ENCODE peak calls at places on chromosomes 5 and 9, in seven cellular contexts. N is A549, H is sigmoid colon, I is ovary, T is stomach, S is GM12878, P is upper lobe of left lung. Q is an unnamed sample.
A peak's percentile ranks its signal among the peaks of the same experiment; 100 is the strongest.

GRCh38 chr9:93520523-93520922 is 55.9 kb upstream of the PHF2 start:
- DNase-seq in S (no peak), I (no peak), P (no peak), H (no peak), N (peak; percentile 22), T (no peak), Q (no peak)

GRCh38 chr5:28499764-28500290 is 1461.4 kb upstream of the CDH9 start:
- DNase-seq in S (no peak), H (no peak), N (no peak), I (no peak), P (no peak), T (no peak), Q (no peak)

GRCh38 chr5:52743970-52744369 is 43.7 kb upstream of the ITGA1 start:
- DNase-seq in P (no peak), H (no peak), T (no peak), S (no peak), I (no peak), N (no peak), Q (no peak)

GRCh38 chr5:122323738-122324137 is 11.7 kb downstream of the SNCAIP start:
- DNase-seq in N (no peak), P (no peak), H (no peak), I (no peak), S (no peak), T (no peak), Q (no peak)

GRCh38 chr9:132241840-132242620 is 80.2 kb downstream of the NTNG2 start:
- DNase-seq in P (peak; percentile 62), N (no peak), H (no peak), S (no peak), I (peak; percentile 39), T (peak; percentile 51), Q (no peak)

GRCh38 chr5:131661931-131662330 is 26.9 kb upstream of the RAPGEF6 start:
- DNase-seq in I (no peak), H (no peak), N (no peak), S (no peak), P (no peak), T (no peak), Q (no peak)

GRCh38 chr9:120412425-120412951 is 167.5 kb downstream of the CDK5RAP2 start:
- DNase-seq in P (no peak), S (no peak), N (no peak), T (no peak), H (no peak), I (no peak), Q (no peak)

GRCh38 chr9:100324594-100325200 is 28.0 kb downstream of the TEX10 start:
- DNase-seq in S (no peak), P (no peak), I (no peak), T (no peak), N (peak; percentile 50), H (no peak), Q (no peak)

GRCh38 chr9:124248992-124249391 is 8.8 kb upstream of the NEK6 start:
- DNase-seq in H (peak; percentile 24), S (no peak), I (no peak), T (no peak), P (no peak), N (no peak), Q (no peak)

GRCh38 chr5:31706186-31706585 is 67.3 kb downstream of the PDZD2 start:
- DNase-seq in N (no peak), H (no peak), I (no peak), T (no peak), P (no peak), S (no peak), Q (no peak)

GRCh38 chr9:115373000-115373709 is 255.2 kb upstream of the TNC start:
- DNase-seq in S (peak; percentile 16), T (peak; percentile 38), I (no peak), N (peak; percentile 90), H (no peak), P (no peak), Q (no peak)

GRCh38 chr9:98520221-98520920 is 188.4 kb downstream of the GABBR2 start:
- DNase-seq in N (no peak), H (no peak), I (no peak), T (no peak), S (no peak), P (no peak), Q (no peak)

GRCh38 chr9:34377402-34377741 is 674 bp upstream of the MYORG start:
- DNase-seq in N (no peak), H (no peak), P (peak; percentile 43), I (peak; percentile 23), S (no peak), T (no peak), Q (no peak)

GRCh38 chr9:35695801-35696420 is 6.2 kb upstream of the TPM2 start:
- DNase-seq in S (no peak), H (peak; percentile 52), N (peak; percentile 59), T (peak; percentile 65), I (no peak), P (no peak), Q (no peak)

GRCh38 chr5:38777111-38777510 is 68.7 kb upstream of the OSMR start:
- DNase-seq in N (no peak), H (no peak), S (no peak), I (no peak), T (no peak), P (no peak), Q (no peak)

GRCh38 chr5:136066705-136067271 is 38.0 kb downstream of the TGFBI start:
- DNase-seq in T (no peak), H (peak; percentile 86), S (no peak), I (peak; percentile 28), N (peak; percentile 60), P (no peak), Q (no peak)

GRCh38 chr9:78297672-78297961 is 692 bp downstream of the PSAT1 start:
- DNase-seq in P (no peak), I (no peak), S (no peak), H (no peak), T (no peak), N (peak; percentile 31), Q (no peak)

GRCh38 chr5:157519579-157520253 is 55.9 kb downstream of the ADAM19 start:
- DNase-seq in T (no peak), H (no peak), S (peak; percentile 71), I (no peak), P (no peak), N (no peak), Q (no peak)

GRCh38 chr5:123035320-123035949 is 1.1 kb downstream of the PPIC start:
- DNase-seq in T (peak; percentile 38), S (no peak), I (peak; percentile 15), H (peak; percentile 75), N (peak; percentile 83), P (peak; percentile 79), Q (no peak)

DNA sequence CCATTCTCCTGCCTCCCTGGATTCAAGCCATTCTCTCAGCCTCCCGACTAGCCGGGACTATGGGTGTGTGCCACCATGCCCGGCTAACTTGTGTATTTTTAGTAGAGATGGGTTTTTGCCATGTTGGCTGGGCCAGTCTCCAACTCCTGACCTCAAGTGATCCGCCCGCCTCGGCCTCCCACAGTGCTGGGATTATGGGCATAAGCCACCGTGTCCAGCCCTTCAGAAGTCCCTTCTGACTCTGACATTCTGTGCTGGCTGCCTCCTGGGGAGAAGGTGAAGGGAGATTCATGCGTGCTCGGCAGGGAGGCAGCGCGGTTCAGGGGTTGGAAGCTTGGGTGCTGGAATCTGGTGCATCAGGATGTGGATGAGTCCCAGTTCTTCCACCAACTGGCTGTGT is 28.8 kb downstream of the PRRX2 start:
- DNase-seq in T (no peak), I (no peak), P (no peak), S (no peak), H (no peak), N (no peak), Q (no peak)
- TF ChIP-seq EP300 in T (no peak), I (no peak), P (no peak), S (no peak), H (no peak), N (no peak), Q (no peak)

GRCh38 chr5:141771031-141771430 is 89.0 kb upstream of the ARAP3 start:
- DNase-seq in T (no peak), H (no peak), S (no peak), I (no peak), N (no peak), P (no peak), Q (no peak)
- TF ChIP-seq EP300 in T (no peak), H (no peak), S (no peak), I (no peak), N (no peak), P (no peak), Q (no peak)

DNA sequence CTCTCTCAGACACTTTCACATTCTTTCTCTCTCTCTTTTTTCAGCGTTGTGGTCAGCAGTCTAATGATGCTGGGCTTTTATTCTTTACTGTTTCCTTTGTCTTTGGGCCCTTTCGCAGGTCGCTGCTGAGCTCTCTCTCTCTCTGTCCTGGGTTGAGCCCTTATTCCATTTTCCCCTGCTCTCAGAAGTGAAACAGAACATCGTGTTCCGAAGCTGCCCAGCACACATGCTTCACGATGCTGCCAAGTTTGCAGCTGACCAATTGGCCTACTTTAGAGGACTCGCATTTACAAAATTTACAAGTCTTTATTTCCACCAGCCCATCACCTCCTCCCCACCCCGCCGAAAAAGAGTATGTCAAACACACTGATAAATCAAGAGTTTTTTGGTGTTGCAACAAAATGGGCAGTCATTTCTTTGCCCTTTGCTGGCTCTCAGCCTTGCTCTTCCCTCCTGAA is 44.4 kb upstream of the PIK3R1 start:
- DNase-seq in I (peak; percentile 89), T (peak; percentile 31), P (peak; percentile 37), N (no peak), S (no peak), H (peak; percentile 98), Q (peak; percentile 83)
- TF ChIP-seq EP300 in I (peak; percentile 79), T (peak; percentile 94), P (no peak), N (no peak), S (no peak), H (peak; percentile 99), Q (peak; percentile 99)

DNA sequence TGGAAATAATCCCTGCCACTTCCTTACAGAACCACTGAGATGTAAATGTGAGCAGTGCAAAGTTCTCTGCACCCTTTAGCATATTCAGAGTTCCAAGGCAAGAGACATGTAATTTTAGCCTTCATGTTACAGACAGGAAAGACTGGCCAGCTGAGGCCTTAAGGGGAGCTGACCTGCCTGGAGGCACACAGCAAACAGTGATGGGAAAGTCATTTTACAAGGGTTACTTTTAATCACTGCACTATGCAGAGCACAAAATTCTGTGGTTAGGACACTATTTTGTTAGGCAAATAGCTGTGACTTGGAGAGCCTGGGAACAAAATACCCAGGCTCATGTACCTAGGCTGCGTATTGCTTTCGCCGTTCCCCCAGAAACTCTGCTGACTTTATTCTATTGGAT is 30.2 kb upstream of the TNIP1 start:
- DNase-seq in I (no peak), T (no peak), S (no peak), H (no peak), P (no peak), N (no peak), Q (no peak)
- TF ChIP-seq EP300 in I (no peak), T (no peak), S (no peak), H (no peak), P (no peak), N (no peak), Q (no peak)

DNA sequence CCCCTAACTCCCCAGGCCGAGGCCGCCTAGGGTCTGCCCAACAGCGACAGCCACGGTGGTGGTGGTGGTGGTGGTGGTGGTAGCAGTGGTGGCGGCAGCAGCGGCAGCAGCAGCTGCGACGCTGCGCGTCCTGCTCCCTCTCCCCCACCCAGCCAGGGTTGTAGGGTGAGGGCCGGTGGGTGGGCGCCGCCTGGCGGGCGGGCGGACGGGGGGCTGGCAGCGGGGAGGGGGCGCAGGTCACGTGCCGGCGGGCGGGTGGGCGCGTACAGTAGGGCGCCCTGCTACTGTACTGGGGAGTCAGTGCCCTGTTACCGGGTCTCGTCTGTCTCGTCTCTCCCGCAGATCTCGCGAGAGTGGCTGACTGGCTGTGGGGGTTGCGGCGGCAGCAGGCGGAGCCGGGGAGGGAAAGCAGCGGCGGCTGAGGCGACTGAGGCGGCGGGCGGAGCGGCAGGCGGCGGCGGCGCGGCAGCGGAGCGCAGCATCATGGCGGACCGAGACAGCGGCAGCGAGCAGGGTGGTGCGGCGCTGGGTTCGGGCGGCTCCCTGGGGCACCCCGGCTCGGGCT is at the start of gene PURA:
- DNase-seq in P (peak; percentile 96), N (peak; percentile 94), S (peak; percentile 82), T (peak; percentile 97), I (peak; percentile 96), H (peak; percentile 98), Q (peak; percentile 95)
- TF ChIP-seq EP300 in P (no peak), N (no peak), S (no peak), T (no peak), I (no peak), H (no peak), Q (peak; percentile 48)

Q was measured in tibial nerve.